ENCODE peak calls at places on chromosomes 4 and X, in five cellular contexts. One of them, this sample, is unnamed.
A peak's percentile ranks its signal among the peaks of the same experiment; 100 is the strongest.

GRCh38 chr4:158209825-158210807 is at the start of gene TMEM144:
- DNase-seq in K562: peak; percentile 86
- DNase-seq in GM12878: no peak
- DNase-seq in HepG2: peak; percentile 79
- DNase-seq in GM12891: no peak
- DNase-seq in this sample: peak; percentile 1

GRCh38 chrX:11535156-11535919 is 130.4 kb downstream of the ARHGAP6 start:
- DNase-seq in K562: no peak
- DNase-seq in GM12878: no peak
- DNase-seq in HepG2: no peak
- DNase-seq in GM12891: no peak
- DNase-seq in this sample: no peak

GRCh38 chr4:39134674-39135073 is 47.7 kb upstream of the WDR19 start:
- DNase-seq in K562: no peak
- DNase-seq in GM12878: no peak
- DNase-seq in HepG2: no peak
- DNase-seq in GM12891: no peak
- DNase-seq in this sample: no peak

GRCh38 chrX:41559662-41560061 is 112.5 kb downstream of the NYX start:
- DNase-seq in K562: peak; percentile 29
- DNase-seq in GM12878: no peak
- DNase-seq in HepG2: no peak
- DNase-seq in GM12891: no peak
- DNase-seq in this sample: no peak

GRCh38 chr4:168183717-168184571 is 91.6 kb downstream of the ANXA10 start:
- DNase-seq in K562: peak; percentile 10
- DNase-seq in GM12878: peak; percentile 12
- DNase-seq in HepG2: peak; percentile 14
- DNase-seq in GM12891: no peak
- DNase-seq in this sample: no peak

GRCh38 chr4:2570551-2571222 is 34.2 kb downstream of the FAM193A start:
- DNase-seq in K562: no peak
- DNase-seq in GM12878: peak; percentile 30
- DNase-seq in HepG2: no peak
- DNase-seq in GM12891: peak; percentile 63
- DNase-seq in this sample: peak; percentile 34

GRCh38 chr4:165381821-165382373 is 3.1 kb downstream of the CPE start:
- DNase-seq in K562: no peak
- DNase-seq in GM12878: no peak
- DNase-seq in HepG2: no peak
- DNase-seq in GM12891: no peak
- DNase-seq in this sample: no peak

GRCh38 chrX:109710181-109710580 is 22.9 kb downstream of the ACSL4 start:
- DNase-seq in K562: no peak
- DNase-seq in GM12878: no peak
- DNase-seq in HepG2: no peak
- DNase-seq in GM12891: no peak
- DNase-seq in this sample: no peak

GRCh38 chrX:9681422-9681821 is 84.2 kb downstream of the GPR143 start:
- DNase-seq in K562: no peak
- DNase-seq in GM12878: no peak
- DNase-seq in HepG2: no peak
- DNase-seq in GM12891: no peak
- DNase-seq in this sample: no peak

GRCh38 chr4:188430384-188430783 is 291.1 kb downstream of the TRIML1 start:
- DNase-seq in K562: no peak
- DNase-seq in GM12878: no peak
- DNase-seq in HepG2: no peak
- DNase-seq in GM12891: no peak
- DNase-seq in this sample: no peak

GRCh38 chr4:93841803-93842202 is 13.2 kb downstream of the ATOH1 start:
- DNase-seq in K562: no peak
- DNase-seq in GM12878: no peak
- DNase-seq in HepG2: no peak
- DNase-seq in GM12891: no peak
- DNase-seq in this sample: no peak

GRCh38 chr4:38241541-38241940 is 281.3 kb downstream of the PTTG2 start:
- DNase-seq in K562: no peak
- DNase-seq in GM12878: no peak
- DNase-seq in HepG2: no peak
- DNase-seq in GM12891: no peak
- DNase-seq in this sample: no peak

GRCh38 chrX:43706786-43707185 is 50.7 kb downstream of the MAOA start:
- DNase-seq in K562: no peak
- DNase-seq in GM12878: no peak
- DNase-seq in HepG2: no peak
- DNase-seq in GM12891: no peak
- DNase-seq in this sample: no peak

GRCh38 chr4:26141916-26142638 is 178.7 kb upstream of the RBPJ start:
- DNase-seq in K562: no peak
- DNase-seq in GM12878: no peak
- DNase-seq in HepG2: no peak
- DNase-seq in GM12891: no peak
- DNase-seq in this sample: no peak

GRCh38 chr4:55661398-55662056 is 25.4 kb upstream of the NMU start:
- DNase-seq in K562: no peak
- DNase-seq in GM12878: no peak
- DNase-seq in HepG2: no peak
- DNase-seq in GM12891: no peak
- DNase-seq in this sample: no peak

GRCh38 chr4:113784497-113785254 is 23.1 kb upstream of the CAMK2D start:
- DNase-seq in K562: no peak
- DNase-seq in GM12878: no peak
- DNase-seq in HepG2: peak; percentile 83
- DNase-seq in GM12891: no peak
- DNase-seq in this sample: no peak

GRCh38 chrX:103417370-103417769 is 41.0 kb downstream of the BEX3 start:
- DNase-seq in K562: no peak
- DNase-seq in GM12878: no peak
- DNase-seq in HepG2: no peak
- DNase-seq in GM12891: no peak
- DNase-seq in this sample: no peak

GRCh38 chrX:103415528-103415927 is 39.2 kb downstream of the BEX3 start:
- DNase-seq in K562: no peak
- DNase-seq in GM12878: no peak
- DNase-seq in HepG2: no peak
- DNase-seq in GM12891: no peak
- DNase-seq in this sample: no peak

GRCh38 chrX:103415068-103415467 is 38.7 kb downstream of the BEX3 start:
- DNase-seq in K562: no peak
- DNase-seq in GM12878: no peak
- DNase-seq in HepG2: no peak
- DNase-seq in GM12891: no peak
- DNase-seq in this sample: no peak

GRCh38 chrX:103413981-103414380 is 37.6 kb downstream of the BEX3 start:
- DNase-seq in K562: no peak
- DNase-seq in GM12878: no peak
- DNase-seq in HepG2: no peak
- DNase-seq in GM12891: no peak
- DNase-seq in this sample: no peak

GRCh38 chrX:103414561-103414960 is 38.2 kb downstream of the BEX3 start:
- DNase-seq in K562: no peak
- DNase-seq in GM12878: no peak
- DNase-seq in HepG2: no peak
- DNase-seq in GM12891: no peak
- DNase-seq in this sample: no peak
- TF ChIP-seq TAF1 in K562: no peak
- TF ChIP-seq TAF1 in GM12878: no peak
- TF ChIP-seq TAF1 in HepG2: no peak
- TF ChIP-seq TAF1 in GM12891: no peak
- TF ChIP-seq TAF1 in this sample: no peak

GRCh38 chr4:76737180-76737579 is 160.8 kb downstream of the SOWAHB start:
- DNase-seq in K562: no peak
- DNase-seq in GM12878: no peak
- DNase-seq in HepG2: no peak
- DNase-seq in GM12891: no peak
- DNase-seq in this sample: no peak

GRCh38 chr4:76732246-76732645 is 165.7 kb downstream of the SOWAHB start:
- DNase-seq in K562: no peak
- DNase-seq in GM12878: no peak
- DNase-seq in HepG2: no peak
- DNase-seq in GM12891: no peak
- DNase-seq in this sample: no peak

GRCh38 chr4:76729991-76730390 is 168.0 kb downstream of the SOWAHB start:
- DNase-seq in K562: no peak
- DNase-seq in GM12878: no peak
- DNase-seq in HepG2: no peak
- DNase-seq in GM12891: no peak
- DNase-seq in this sample: no peak

GRCh38 chr4:76736434-76736833 is 161.5 kb downstream of the SOWAHB start:
- DNase-seq in K562: no peak
- DNase-seq in GM12878: no peak
- DNase-seq in HepG2: no peak
- DNase-seq in GM12891: no peak
- DNase-seq in this sample: no peak

GRCh38 chr4:76733380-76733779 is 164.6 kb downstream of the SOWAHB start:
- DNase-seq in K562: no peak
- DNase-seq in GM12878: no peak
- DNase-seq in HepG2: no peak
- DNase-seq in GM12891: no peak
- DNase-seq in this sample: no peak
- TF ChIP-seq POLR2AphosphoS5 in K562: no peak
- TF ChIP-seq POLR2AphosphoS5 in GM12878: no peak
- TF ChIP-seq POLR2AphosphoS5 in HepG2: no peak
- TF ChIP-seq POLR2AphosphoS5 in GM12891: no peak
- TF ChIP-seq POLR2AphosphoS5 in this sample: no peak

DNA sequence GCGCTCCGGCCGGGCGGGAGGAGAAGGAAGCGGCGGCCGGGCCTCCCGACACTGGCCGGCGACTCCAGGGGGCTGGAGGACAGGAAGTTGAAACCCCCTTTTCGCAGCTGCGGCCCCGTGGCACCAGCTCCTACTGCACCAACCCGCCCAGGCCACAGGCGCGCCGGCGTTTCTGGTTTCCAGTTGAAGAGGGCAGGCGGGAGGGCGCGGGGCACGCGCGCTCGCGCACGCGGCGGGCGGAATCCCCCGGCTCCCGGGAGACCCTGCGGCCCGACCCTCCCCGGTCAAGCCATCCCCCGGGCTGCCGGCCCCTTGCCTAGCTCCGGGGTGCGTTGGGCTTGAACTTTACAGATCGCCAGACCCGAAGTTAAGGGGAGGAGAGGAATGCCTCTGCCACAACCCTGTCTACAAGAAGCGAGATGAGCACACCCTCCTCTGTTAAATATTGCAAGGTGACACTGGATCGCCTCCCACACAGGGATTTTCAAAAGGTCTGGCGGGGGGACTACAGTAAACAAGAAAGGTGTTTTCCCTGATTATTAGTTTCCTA is 1.5 kb downstream of the ELOVL6 start:
- DNase-seq in K562: peak; percentile 44
- DNase-seq in GM12878: no peak
- DNase-seq in HepG2: no peak
- DNase-seq in GM12891: peak; percentile 39
- DNase-seq in this sample: peak; percentile 46
- TF ChIP-seq POLR2A in K562: no peak
- TF ChIP-seq POLR2A in GM12878: peak; percentile 65
- TF ChIP-seq POLR2A in HepG2: peak; percentile 6
- TF ChIP-seq POLR2A in GM12891: peak; percentile 7
- TF ChIP-seq POLR2A in this sample: peak; percentile 55

DNA sequence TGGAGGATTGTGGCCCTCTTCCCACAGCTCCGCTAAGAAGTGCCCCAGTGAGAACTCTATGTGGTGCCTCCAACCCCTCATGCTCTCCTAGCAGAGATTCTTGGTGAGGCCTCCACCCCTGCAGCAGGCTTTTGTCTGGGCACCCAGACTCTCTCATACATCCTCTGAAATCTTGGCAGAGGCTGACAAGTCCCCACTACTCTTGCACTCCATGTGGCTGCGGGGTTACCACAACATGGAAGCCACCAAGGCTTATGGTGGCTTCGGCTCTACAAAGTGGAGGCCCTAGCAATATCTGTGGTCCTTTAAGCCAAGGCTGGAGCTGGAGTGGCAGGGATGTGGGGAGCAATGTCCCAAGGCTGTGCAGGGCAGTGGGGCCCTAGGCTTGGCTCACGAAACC is 255.2 kb downstream of the COX7B2 start:
- DNase-seq in K562: no peak
- DNase-seq in GM12878: no peak
- DNase-seq in HepG2: no peak
- DNase-seq in GM12891: no peak
- DNase-seq in this sample: no peak
- TF ChIP-seq TAF1 in K562: no peak
- TF ChIP-seq TAF1 in GM12878: no peak
- TF ChIP-seq TAF1 in HepG2: no peak
- TF ChIP-seq TAF1 in GM12891: no peak
- TF ChIP-seq TAF1 in this sample: no peak

DNA sequence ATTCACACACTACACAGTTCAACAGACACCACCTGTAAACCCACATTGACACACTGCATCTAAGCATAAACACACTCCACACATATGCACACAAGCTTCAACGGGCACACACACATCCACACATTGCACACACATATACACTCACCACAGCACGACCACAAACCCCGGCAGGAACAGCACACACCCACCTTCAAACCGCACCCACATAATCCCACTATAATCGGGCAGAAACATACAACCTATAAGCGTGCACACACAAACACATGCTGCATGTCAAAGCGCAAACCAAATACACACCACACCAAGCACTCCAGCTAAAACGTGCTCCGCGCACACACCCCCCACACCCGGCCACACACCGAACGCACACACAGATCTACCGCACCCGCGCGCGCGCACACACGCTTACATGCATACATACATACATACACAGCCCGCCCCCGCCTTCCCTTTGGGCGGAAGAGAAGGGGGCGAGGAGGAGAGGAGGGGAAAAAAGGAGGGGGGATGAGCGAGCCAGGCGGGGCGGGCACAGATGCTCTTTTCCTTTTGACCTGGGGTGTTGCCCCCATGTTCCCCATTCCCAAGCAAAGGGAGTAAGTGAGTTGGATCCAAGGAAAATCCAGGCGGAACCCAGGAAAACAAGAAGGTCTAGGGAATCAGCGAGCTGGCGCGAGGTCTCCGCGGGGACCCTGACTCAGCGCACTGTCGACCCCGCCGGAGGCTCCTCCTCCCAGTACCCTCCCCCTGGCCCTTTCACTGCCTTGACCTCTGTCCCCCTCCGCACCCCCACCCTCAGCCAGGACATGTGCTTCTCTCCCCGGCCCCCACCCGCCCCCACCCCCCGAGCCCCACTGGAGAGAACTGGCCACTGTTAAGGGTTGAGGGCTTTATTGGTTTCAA is 9.9 kb downstream of the ARHGAP36 start:
- DNase-seq in K562: no peak
- DNase-seq in GM12878: no peak
- DNase-seq in HepG2: no peak
- DNase-seq in GM12891: no peak
- DNase-seq in this sample: no peak
- TF ChIP-seq POLR2AphosphoS5 in K562: no peak
- TF ChIP-seq POLR2AphosphoS5 in GM12878: no peak
- TF ChIP-seq POLR2AphosphoS5 in HepG2: no peak
- TF ChIP-seq POLR2AphosphoS5 in GM12891: no peak
- TF ChIP-seq POLR2AphosphoS5 in this sample: no peak

GRCh38 chr4:83658806-83659205 is 122.9 kb downstream of the GPAT3 start:
- DNase-seq in K562: no peak
- DNase-seq in GM12878: no peak
- DNase-seq in HepG2: no peak
- DNase-seq in GM12891: no peak
- DNase-seq in this sample: no peak
- TF ChIP-seq POLR2A in K562: no peak
- TF ChIP-seq POLR2A in GM12878: no peak
- TF ChIP-seq POLR2A in HepG2: no peak
- TF ChIP-seq POLR2A in GM12891: no peak
- TF ChIP-seq POLR2A in this sample: no peak